ENCODE peak calls at places on chromosomes 2 and 18, in six cellular contexts. B is psoas muscle, K is astrocyte of the cerebellum, Y is upper lobe of right lung, T is endothelial cell, R is prostate gland. G is an unnamed sample.

GRCh38 chr2:238999290-238999741 is 151.4 kb downstream of the TWIST2 start:
- DNase-seq in K (no peak), Y (no peak), R (no peak), T (no peak), B (peak; percentile 34), G (no peak)

GRCh38 chr2:240881913-240882312 is 13.3 kb downstream of the AGXT start:
- DNase-seq in R (no peak), K (no peak), T (no peak), Y (no peak), B (no peak), G (no peak)

GRCh38 chr2:146246734-146247523 is 1597.9 kb upstream of the ACVR2A start:
- DNase-seq in T (no peak), R (no peak), K (peak; percentile 27), B (no peak), Y (no peak), G (no peak)

GRCh38 chr2:88137833-88138232 is 10.0 kb upstream of the FABP1 start:
- DNase-seq in B (no peak), R (no peak), Y (no peak), K (no peak), T (no peak), G (no peak)

GRCh38 chr18:74745658-74746403 is 148.2 kb downstream of the ZNF407 start:
- DNase-seq in B (no peak), Y (no peak), K (no peak), T (no peak), R (no peak), G (no peak)

GRCh38 chr2:226758886-226759660 is 40.5 kb downstream of the IRS1 start:
- DNase-seq in R (no peak), B (no peak), K (peak; percentile 64), Y (no peak), T (no peak), G (no peak)

GRCh38 chr18:46324556-46324955 is 220.4 kb downstream of the HAUS1 start:
- DNase-seq in Y (no peak), K (no peak), B (no peak), R (no peak), T (no peak), G (no peak)

GRCh38 chr2:63009490-63009889 is 41.1 kb upstream of the OTX1 start:
- DNase-seq in Y (no peak), T (no peak), K (no peak), R (no peak), B (no peak), G (no peak)

GRCh38 chr2:16664052-16664731 is 1.4 kb downstream of the CYRIA start:
- DNase-seq in K (peak; percentile 96), B (peak; percentile 53), R (peak; percentile 83), Y (no peak), T (peak; percentile 30), G (no peak)

GRCh38 chr2:145801210-145801609 is 1281.3 kb upstream of the ZEB2 start:
- DNase-seq in T (no peak), B (no peak), R (no peak), K (no peak), Y (no peak), G (no peak)

GRCh38 chr2:28172114-28172898 is 220.4 kb upstream of the FOSL2 start:
- DNase-seq in R (no peak), Y (no peak), K (no peak), T (no peak), B (no peak), G (no peak)

GRCh38 chr2:99067871-99068270 is 73.6 kb upstream of the C2orf15 start:
- DNase-seq in K (no peak), B (no peak), T (no peak), R (no peak), Y (no peak), G (no peak)

GRCh38 chr2:99072556-99072955 is 69.0 kb upstream of the C2orf15 start:
- DNase-seq in K (no peak), B (no peak), Y (no peak), R (no peak), T (no peak), G (no peak)

GRCh38 chr2:99066075-99066557 is 75.4 kb upstream of the C2orf15 start:
- DNase-seq in T (peak; percentile 13), B (no peak), R (no peak), K (peak; percentile 26), Y (no peak), G (no peak)

GRCh38 chr2:99066602-99067001 is 74.9 kb upstream of the C2orf15 start:
- DNase-seq in Y (no peak), K (peak; percentile 16), B (no peak), R (no peak), T (peak; percentile 20), G (no peak)
- TF ChIP-seq CTCF in Y (peak; percentile 41), K (peak; percentile 70), B (no peak), R (no peak), T (no peak), G (peak; percentile 42)

DNA sequence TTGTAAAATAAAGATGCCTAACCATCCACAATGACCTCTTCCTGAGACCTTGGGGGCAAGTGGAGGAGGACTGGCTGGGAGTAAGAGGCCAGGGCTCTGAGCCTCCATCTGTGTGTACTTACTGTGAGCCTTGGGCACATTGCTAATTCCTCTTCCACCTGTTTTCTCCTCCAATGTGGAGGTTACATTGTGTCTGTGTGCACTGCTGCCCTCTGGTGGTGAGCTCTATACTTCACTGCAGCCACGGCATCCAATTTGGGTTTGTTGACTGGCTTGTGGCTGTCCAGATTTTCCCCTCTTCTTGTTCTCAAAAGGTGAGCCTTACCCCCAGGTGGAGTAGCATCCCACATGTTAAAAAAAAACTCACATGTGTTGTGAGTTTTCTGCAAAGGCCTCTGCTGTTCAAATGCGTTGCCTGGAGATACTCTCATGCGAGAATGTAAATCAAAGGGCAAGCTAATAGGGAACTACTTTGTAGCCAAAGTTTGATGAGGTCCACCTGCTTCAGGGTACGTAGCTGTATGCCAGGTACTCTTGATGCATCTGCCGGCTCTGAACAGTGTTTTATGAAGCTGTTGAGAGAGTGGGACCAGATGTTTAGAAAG is 80.8 kb downstream of the APOB start:
- DNase-seq in B (peak; percentile 66), K (peak; percentile 41), R (peak; percentile 68), Y (peak; percentile 76), T (peak; percentile 80), G (peak; percentile 76)
- TF ChIP-seq CTCF in B (peak; percentile 87), K (peak; percentile 88), R (peak; percentile 81), Y (peak; percentile 89), T (peak; percentile 91), G (peak; percentile 94)

DNA sequence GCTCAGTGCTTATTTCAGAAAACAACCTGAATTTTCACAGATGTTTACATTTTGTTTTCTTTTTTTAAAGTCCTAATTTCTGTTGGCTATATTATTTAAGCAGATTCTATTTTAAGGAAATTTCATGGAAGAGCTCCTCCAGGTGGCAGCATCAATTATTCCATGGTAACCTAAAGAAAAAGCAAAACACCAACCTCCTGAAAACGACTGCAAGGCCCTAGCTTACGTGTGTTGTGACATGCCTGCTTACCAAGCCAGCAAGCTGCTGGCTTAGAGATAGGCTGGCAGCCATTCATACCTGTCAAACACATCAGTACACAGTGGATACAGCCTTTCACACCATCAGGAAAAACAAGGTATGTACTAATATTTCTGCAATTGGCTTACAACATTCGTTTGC is 64.9 kb downstream of the LPIN2 start:
- DNase-seq in T (no peak), Y (no peak), B (no peak), K (peak; percentile 15), R (peak; percentile 57), G (no peak)
- TF ChIP-seq CTCF in T (peak; percentile 54), Y (peak; percentile 23), B (no peak), K (peak; percentile 42), R (no peak), G (peak; percentile 52)

GRCh38 chr2:212147921-212148513 is 390.6 kb downstream of the ERBB4 start:
- DNase-seq in Y (no peak), B (no peak), R (no peak), K (no peak), T (no peak), G (no peak)
- TF ChIP-seq CTCF in Y (peak; percentile 39), B (peak; percentile 38), R (no peak), K (no peak), T (peak; percentile 73), G (peak; percentile 62)

GRCh38 chr2:43984533-43984932 is 11.3 kb downstream of the LRPPRC start:
- DNase-seq in K (no peak), T (no peak), B (no peak), Y (no peak), R (no peak), G (no peak)
- TF ChIP-seq CTCF in K (no peak), T (no peak), B (no peak), Y (no peak), R (no peak), G (no peak)

GRCh38 chr18:58194028-58194427 is 150.0 kb downstream of the NEDD4L start:
- DNase-seq in K (no peak), Y (no peak), T (peak; percentile 48), R (no peak), B (no peak), G (no peak)
- TF ChIP-seq CTCF in K (peak; percentile 51), Y (no peak), T (peak; percentile 38), R (no peak), B (no peak), G (peak; percentile 61)

DNA sequence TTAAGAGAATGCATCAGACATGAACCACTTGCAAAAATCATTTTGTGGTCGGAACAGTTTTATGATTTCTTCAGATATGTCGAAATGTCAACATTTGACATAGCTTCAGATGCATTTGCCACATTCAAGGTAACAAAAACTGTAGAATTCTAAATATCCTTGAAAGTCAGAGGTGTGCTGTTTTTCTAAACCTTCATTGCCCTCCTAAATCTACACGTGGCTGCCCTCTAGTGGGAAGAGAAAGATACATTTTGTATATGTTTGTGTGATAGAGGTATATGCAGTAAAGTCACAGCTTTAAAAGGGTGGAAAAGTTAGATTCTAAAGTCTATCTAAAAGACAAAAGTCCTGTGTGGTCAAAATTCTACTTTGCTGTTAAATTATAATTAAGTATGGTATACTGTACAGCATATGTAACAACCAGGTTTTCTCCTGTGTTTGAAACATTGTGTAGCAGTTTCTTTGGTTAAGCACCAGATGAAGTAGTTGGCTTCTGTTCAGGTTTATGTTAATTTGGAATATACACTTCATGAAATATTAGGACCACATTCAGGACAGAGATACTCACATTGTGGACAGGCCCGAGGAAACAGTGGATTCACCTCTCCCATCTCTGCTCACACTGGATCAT is 65.9 kb upstream of the ITM2C start:
- DNase-seq in T (peak; percentile 29), K (peak; percentile 63), Y (no peak), B (no peak), R (peak; percentile 43), G (no peak)
- TF ChIP-seq CTCF in T (peak; percentile 68), K (peak; percentile 51), Y (peak; percentile 63), B (peak; percentile 71), R (peak; percentile 25), G (peak; percentile 78)

G was measured in progenitor cell of endocrine pancreas.